ENCODE peak calls at places on chromosomes 3 and 15, in five cellular contexts. Q is iris pigment epithelial cell, N is HS-27A, Y is uterus, A is ACHN. U is an unnamed sample.

GRCh38 chr3:105532251-105532650 is 165.5 kb downstream of the ALCAM start:
- DNase-seq in Q (no peak), Y (no peak), A (no peak), N (no peak), U (no peak)

GRCh38 chr3:5051772-5052171 is 70.3 kb upstream of the ARL8B start:
- DNase-seq in Q (peak; percentile 50), A (no peak), Y (no peak), N (no peak), U (peak; percentile 43)

GRCh38 chr3:171770689-171771620 is 39.3 kb downstream of the PLD1 start:
- DNase-seq in Y (peak; percentile 48), N (peak; percentile 40), A (peak; percentile 83), Q (peak; percentile 96), U (peak; percentile 87)

GRCh38 chr3:13722178-13722577 is 157.7 kb downstream of the WNT7A start:
- DNase-seq in A (no peak), N (no peak), Q (no peak), Y (no peak), U (no peak)

GRCh38 chr3:181756645-181757044 is 44.9 kb downstream of the SOX2 start:
- DNase-seq in N (no peak), A (no peak), Q (no peak), Y (no peak), U (no peak)

GRCh38 chr3:31832576-31832975 is 148.5 kb downstream of the OSBPL10 start:
- DNase-seq in Q (peak; percentile 54), Y (no peak), N (no peak), A (no peak), U (no peak)

GRCh38 chr3:51675201-51675611 is 4.2 kb downstream of the TEX264 start:
- DNase-seq in N (peak; percentile 40), Y (no peak), A (peak; percentile 43), Q (peak; percentile 54), U (no peak)

GRCh38 chr15:69802432-69802831 is 295.3 kb downstream of the TLE3 start:
- DNase-seq in N (no peak), Q (no peak), A (no peak), Y (no peak), U (no peak)

GRCh38 chr15:31488437-31489204 is 162.0 kb downstream of the KLF13 start:
- DNase-seq in N (peak; percentile 76), A (peak; percentile 82), Y (peak; percentile 67), Q (peak; percentile 90), U (peak; percentile 91)

GRCh38 chr15:54149115-54149531 is 170.9 kb downstream of the UNC13C start:
- DNase-seq in Q (peak; percentile 1), Y (no peak), A (no peak), N (no peak), U (no peak)

GRCh38 chr15:42085236-42085605 is 9.1 kb downstream of the PLA2G4D start:
- DNase-seq in Y (no peak), A (no peak), N (no peak), Q (no peak), U (no peak)

GRCh38 chr3:18443670-18444596 is 18.8 kb upstream of the SATB1 start:
- DNase-seq in Q (no peak), A (no peak), Y (no peak), N (no peak), U (no peak)

GRCh38 chr3:128011140-128011539 is 41.1 kb upstream of the SEC61A1 start:
- DNase-seq in Q (peak; percentile 31), N (no peak), Y (no peak), A (peak; percentile 14), U (peak; percentile 6)

GRCh38 chr15:71752085-71752484 is 58.3 kb upstream of the NR2E3 start:
- DNase-seq in A (peak; percentile 10), N (no peak), Y (no peak), Q (no peak), U (no peak)

GRCh38 chr3:128663151-128663550 is 12.5 kb upstream of the RPN1 start:
- DNase-seq in N (no peak), Y (no peak), Q (no peak), A (no peak), U (no peak)

GRCh38 chr15:43186003-43186353 is 775 bp downstream of the CCNDBP1 start:
- DNase-seq in A (peak; percentile 4), Y (no peak), Q (no peak), N (no peak), U (no peak)

GRCh38 chr3:134448664-134449063 is 37.1 kb downstream of the ANAPC13 start:
- DNase-seq in N (no peak), A (no peak), Q (no peak), Y (no peak), U (no peak)

GRCh38 chr3:132210476-132211346 is 106.5 kb upstream of the ACP3 start:
- DNase-seq in Q (peak; percentile 7), Y (no peak), A (peak; percentile 19), N (no peak), U (no peak)

GRCh38 chr3:67017211-67017610 is 19.1 kb downstream of the KBTBD8 start:
- DNase-seq in Q (peak; percentile 20), Y (no peak), A (no peak), N (no peak), U (no peak)

GRCh38 chr3:71132995-71133730 is 450.4 kb downstream of the FOXP1 start:
- DNase-seq in A (no peak), Q (no peak), N (no peak), Y (no peak), U (no peak)

GRCh38 chr3:138452491-138452890 is 18.1 kb downstream of the ESYT3 start:
- DNase-seq in Q (no peak), A (no peak), Y (no peak), N (no peak), U (no peak)

GRCh38 chr3:12946661-12947316 is 105.4 kb upstream of the RPL32 start:
- DNase-seq in Q (no peak), Y (no peak), A (no peak), N (no peak), U (no peak)

GRCh38 chr3:66433522-66433782 is 67.4 kb downstream of the LRIG1 start:
- DNase-seq in Q (no peak), N (no peak), Y (no peak), A (no peak), U (no peak)

GRCh38 chr15:81481326-81481725 is 107.3 kb upstream of the TMC3 start:
- DNase-seq in N (no peak), Y (no peak), A (no peak), Q (no peak), U (no peak)

GRCh38 chr15:61051570-61052031 is 177.5 kb downstream of the RORA start:
- DNase-seq in A (peak; percentile 11), N (peak; percentile 67), Q (peak; percentile 84), Y (peak; percentile 33), U (peak; percentile 54)

GRCh38 chr3:53842436-53843194 is 3.6 kb downstream of the CHDH start:
- DNase-seq in Y (peak; percentile 62), Q (peak; percentile 18), N (no peak), A (peak; percentile 4), U (no peak)

GRCh38 chr3:194187543-194187942 is 51.6 kb downstream of the HES1 start:
- DNase-seq in A (no peak), N (no peak), Q (no peak), Y (no peak), U (no peak)

GRCh38 chr3:46615050-46615449 is 2.7 kb downstream of the FAM240A start:
- DNase-seq in N (no peak), Q (no peak), Y (no peak), A (no peak), U (no peak)

GRCh38 chr15:63435416-63435815 is 53.8 kb upstream of the CA12 start:
- DNase-seq in N (no peak), Y (no peak), Q (no peak), A (no peak), U (no peak)

GRCh38 chr3:72346526-72346926 is 501.7 kb downstream of the SHQ1 start:
- DNase-seq in Q (peak; percentile 98), Y (peak; percentile 72), N (peak; percentile 62), A (peak; percentile 8), U (peak; percentile 97)

GRCh38 chr15:80268101-80268500 is 16.1 kb upstream of the CTXND1 start:
- DNase-seq in N (no peak), Q (no peak), Y (no peak), A (no peak), U (no peak)

GRCh38 chr3:50190921-50191660 is at the start of gene GNAT1:
- DNase-seq in Q (no peak), N (no peak), Y (no peak), A (no peak), U (no peak)

GRCh38 chr3:59731909-59732308 is 682.1 kb upstream of the CFAP20DC start:
- DNase-seq in A (no peak), Q (no peak), Y (no peak), N (no peak), U (no peak)

U was measured in mesenchymal stem cell.